ENCODE peak calls at places on chromosomes 3 and 15, in six cellular contexts. V is stimulated activated CD4-positive, alpha-beta T cell treated with anti-CD3 and anti-CD28 coated beads, Interleukin-2, amount 100 ng/mL, for 24 hours; S is ovary; B is KG1; Z is NCI-H460; A is EH. F is an unnamed sample.

GRCh38 chr3:137970914-137971831 is 38.8 kb upstream of the CLDN18 start:
- DNase-seq in V (peak; percentile 57), S (peak; percentile 46), B (no peak), A (peak; percentile 71), Z (peak; percentile 60), F (peak; percentile 80)

GRCh38 chr3:187063286-187064081 is 75.8 kb downstream of the RPL39L start:
- DNase-seq in B (no peak), A (no peak), V (no peak), Z (no peak), S (no peak), F (peak; percentile 67)

GRCh38 chr3:126373682-126374601 is 16.7 kb upstream of the KLF15 start:
- DNase-seq in B (no peak), Z (no peak), V (no peak), S (peak; percentile 66), A (peak; percentile 62), F (no peak)

GRCh38 chr3:138271189-138271794 is 58.4 kb downstream of the NME9 start:
- DNase-seq in V (no peak), Z (no peak), B (no peak), A (no peak), S (no peak), F (no peak)

GRCh38 chr3:10936686-10937085 is 55.9 kb upstream of the SLC6A1 start:
- DNase-seq in A (no peak), S (no peak), B (no peak), Z (no peak), V (no peak), F (peak; percentile 3)

GRCh38 chr3:136818191-136818850 is 605 bp upstream of the SLC35G2 start:
- DNase-seq in Z (peak; percentile 76), V (peak; percentile 26), S (peak; percentile 12), B (no peak), A (peak; percentile 87), F (peak; percentile 5)

GRCh38 chr15:65550681-65551098 is 20.4 kb downstream of the HACD3 start:
- DNase-seq in S (no peak), A (peak; percentile 50), Z (no peak), V (no peak), B (no peak), F (no peak)

GRCh38 chr3:30437172-30437571 is 169.2 kb upstream of the TGFBR2 start:
- DNase-seq in S (no peak), Z (no peak), A (peak; percentile 30), V (no peak), B (no peak), F (no peak)

GRCh38 chr3:168427830-168428471 is 332.2 kb upstream of the GOLIM4 start:
- DNase-seq in S (no peak), B (peak; percentile 18), V (no peak), Z (no peak), A (no peak), F (no peak)

GRCh38 chr3:196162679-196163078 is 48.5 kb downstream of the ZDHHC19 start:
- DNase-seq in B (no peak), A (no peak), V (no peak), Z (no peak), S (no peak), F (no peak)

GRCh38 chr3:129793356-129793755 is 100.2 kb downstream of the TMCC1 start:
- DNase-seq in S (no peak), A (peak; percentile 28), B (no peak), Z (no peak), V (no peak), F (no peak)

GRCh38 chr3:13716540-13717221 is 163.2 kb downstream of the WNT7A start:
- DNase-seq in S (no peak), V (peak; percentile 7), Z (no peak), A (no peak), B (no peak), F (no peak)

GRCh38 chr3:172585954-172586353 is 62.7 kb upstream of the TNFSF10 start:
- DNase-seq in V (no peak), Z (no peak), A (no peak), B (no peak), S (no peak), F (no peak)